ENCODE peak calls at places on chromosomes 6 and 20, in four cellular contexts. P is BJ, L is H4, B is HTR-8/SVneo. S is an unnamed sample.

GRCh38 chr20:1987826-1988225 is 6.0 kb downstream of the PDYN start:
- DNase-seq in P (no peak), L (no peak), B (no peak), S (no peak)

GRCh38 chr20:45383131-45383530 is 5.0 kb upstream of the TP53TG5 start:
- DNase-seq in P (no peak), L (peak; percentile 56), B (no peak), S (no peak)

GRCh38 chr20:54068495-54068894 is 1.9 kb downstream of the BCAS1 start:
- DNase-seq in P (no peak), L (no peak), B (no peak), S (no peak)

GRCh38 chr6:111938710-111939109 is 65.5 kb upstream of the FYN start:
- DNase-seq in P (peak; percentile 44), L (peak; percentile 29), B (no peak), S (no peak)

GRCh38 chr6:81831274-81831673 is 78.8 kb upstream of the TENT5A start:
- DNase-seq in P (no peak), L (no peak), B (no peak), S (no peak)

GRCh38 chr6:90156861-90157260 is 139.8 kb downstream of the BACH2 start:
- DNase-seq in P (no peak), L (no peak), B (no peak), S (peak; percentile 55)

GRCh38 chr6:5351552-5351951 is 90.2 kb downstream of the FARS2 start:
- DNase-seq in P (no peak), L (no peak), B (no peak), S (no peak)

GRCh38 chr6:130713144-130713543 is 114.1 kb upstream of the SMLR1 start:
- DNase-seq in P (no peak), L (no peak), B (no peak), S (no peak)

GRCh38 chr20:5353624-5354496 is 37.1 kb upstream of the PROKR2 start:
- DNase-seq in P (peak; percentile 8), L (peak; percentile 21), B (peak; percentile 11), S (no peak)

GRCh38 chr6:163759542-163759941 is 345.0 kb downstream of the QKI start:
- DNase-seq in P (no peak), L (no peak), B (no peak), S (no peak)

GRCh38 chr6:169106176-169106575 is 147.5 kb downstream of the THBS2 start:
- DNase-seq in P (no peak), L (no peak), B (no peak), S (no peak)

GRCh38 chr6:209432-210103 is 82.7 kb upstream of the DUSP22 start:
- DNase-seq in P (no peak), L (no peak), B (no peak), S (no peak)

GRCh38 chr6:154302111-154302752 is 54.4 kb downstream of the IPCEF1 start:
- DNase-seq in P (peak; percentile 26), L (peak; percentile 93), B (no peak), S (peak; percentile 53)

GRCh38 chr20:24987244-24987643 is 5.3 kb downstream of the APMAP start:
- DNase-seq in P (no peak), L (no peak), B (no peak), S (peak; percentile 62)

GRCh38 chr6:160520043-160520904 is 143.8 kb downstream of the LPA start:
- DNase-seq in P (peak; percentile 4), L (peak; percentile 23), B (peak; percentile 51), S (peak; percentile 77)

GRCh38 chr20:34105978-34106675 is 5.9 kb downstream of the EIF2S2 start:
- DNase-seq in P (no peak), L (no peak), B (no peak), S (no peak)

GRCh38 chr6:127328043-127328442 is 15.4 kb downstream of the ECHDC1 start:
- DNase-seq in P (no peak), L (no peak), B (no peak), S (no peak)

GRCh38 chr6:148887181-148887580 is 140.4 kb downstream of the UST start:
- DNase-seq in P (no peak), L (no peak), B (no peak), S (no peak)

S was measured in stimulated activated naive CD8-positive, alpha-beta T cell treated with anti-CD3 and anti-CD28 coated beads, Interleukin-15, amount 100 ng/mL, for 72 hours.